ENCODE peak calls at places on chromosomes 3 and 15, in seven cellular contexts. K is natural killer cell treated with Interleukin-12 subunit alpha and Interleukin-12 subunit beta and Interleukin-15 and Interleukin-18, amount 100 ng/mL, for 72 hours; J is CD8-positive, alpha-beta memory T cell; Q is D721Med; A is stimulated activated CD4-positive, alpha-beta T cell treated with anti-CD3 and anti-CD28 coated beads, Interleukin-2, amount 100 ng/mL, for 48 hours; S is left cardiac atrium; N is HT-29. G is an unnamed sample.

GRCh38 chr3:66469220-66469640 is 31.6 kb downstream of the LRIG1 start:
- DNase-seq in K (no peak), J (no peak), Q (no peak), A (no peak), S (no peak), N (no peak), G (peak)

GRCh38 chr15:31442203-31443090 is 115.8 kb downstream of the KLF13 start:
- DNase-seq in K (peak), J (no peak), Q (peak), A (no peak), S (no peak), N (peak), G (no peak)

GRCh38 chr3:123110238-123110952 is 43.6 kb downstream of the PDIA5 start:
- DNase-seq in K (no peak), J (no peak), Q (no peak), A (no peak), S (no peak), N (no peak), G (no peak)

GRCh38 chr15:35054380-35054779 is 30.7 kb downstream of the NANOGP8 start:
- DNase-seq in K (no peak), J (no peak), Q (no peak), A (no peak), S (no peak), N (no peak), G (no peak)

GRCh38 chr3:170007031-170007663 is 30.6 kb upstream of the GPR160 start:
- DNase-seq in K (no peak), J (peak), Q (no peak), A (no peak), S (no peak), N (no peak), G (peak)

GRCh38 chr3:12227833-12228232 is 61.0 kb upstream of the PPARG start:
- DNase-seq in K (no peak), J (no peak), Q (no peak), A (no peak), S (no peak), N (no peak), G (no peak)

GRCh38 chr3:131072099-131072559 is 45.5 kb downstream of the NEK11 start:
- DNase-seq in K (no peak), J (no peak), Q (no peak), A (no peak), S (no peak), N (no peak), G (no peak)

GRCh38 chr3:18349197-18349798 is 75.8 kb downstream of the SATB1 start:
- DNase-seq in K (no peak), J (no peak), Q (no peak), A (no peak), S (no peak), N (no peak), G (no peak)

GRCh38 chr15:71195242-71195641 is 80.0 kb downstream of the THSD4 start:
- DNase-seq in K (no peak), J (no peak), Q (no peak), A (no peak), S (no peak), N (peak), G (no peak)